ENCODE peak calls at places on chromosomes 13 and 19, in five cellular contexts. U is psoas muscle, E is stomach, T is transverse colon, X is PC-3. M is an unnamed sample.

GRCh38 chr19:399370-399769 is 9.6 kb downstream of the C2CD4C start:
- DNase-seq in U (no peak), T (no peak), X (no peak), E (no peak), M (no peak)

GRCh38 chr19:11293468-11294389 is 2.2 kb upstream of the TSPAN16 start:
- DNase-seq in T (peak; percentile 93), E (peak; percentile 94), X (peak; percentile 99), U (peak; percentile 95), M (peak; percentile 97)

GRCh38 chr13:113091891-113092775 is 13.5 kb upstream of the F7 start:
- DNase-seq in E (no peak), T (no peak), X (no peak), U (no peak), M (no peak)

GRCh38 chr13:83056269-83056668 is 826.0 kb downstream of the SLITRK1 start:
- DNase-seq in T (no peak), U (no peak), E (no peak), X (no peak), M (no peak)

GRCh38 chr13:106680796-106681482 is 113.0 kb upstream of the ARGLU1 start:
- DNase-seq in T (no peak), U (no peak), X (no peak), E (no peak), M (no peak)

GRCh38 chr13:113075711-113076110 is 29.9 kb upstream of the F7 start:
- DNase-seq in U (no peak), E (no peak), X (no peak), T (no peak), M (no peak)

GRCh38 chr19:54152878-54153524 is 6.5 kb downstream of the LENG1 start:
- DNase-seq in T (no peak), X (no peak), U (no peak), E (no peak), M (no peak)

GRCh38 chr13:40193290-40194203 is 472.9 kb downstream of the FOXO1 start:
- DNase-seq in T (no peak), U (peak; percentile 40), X (no peak), E (no peak), M (no peak)

GRCh38 chr19:28437390-28438346 is 775.3 kb downstream of the UQCRFS1 start:
- DNase-seq in U (no peak), E (no peak), X (no peak), T (no peak), M (no peak)

GRCh38 chr13:46577656-46578589 is 25.0 kb downstream of the LRCH1 start:
- DNase-seq in X (no peak), E (no peak), T (no peak), U (no peak), M (no peak)

GRCh38 chr19:27972291-27973040 is 1240.5 kb downstream of the UQCRFS1 start:
- DNase-seq in X (peak; percentile 41), T (no peak), U (no peak), E (no peak), M (no peak)

GRCh38 chr19:57888494-57889231 is at the start of gene ZNF814:
- DNase-seq in U (peak; percentile 77), X (no peak), E (peak; percentile 63), T (peak; percentile 86), M (peak; percentile 91)

GRCh38 chr19:57887195-57887941 is 1.5 kb downstream of the ZNF814 start:
- DNase-seq in E (no peak), T (peak; percentile 12), X (no peak), U (no peak), M (peak; percentile 44)

GRCh38 chr19:57886046-57886445 is 2.8 kb downstream of the ZNF814 start:
- DNase-seq in U (no peak), E (no peak), X (no peak), T (no peak), M (no peak)

GRCh38 chr19:57888107-57888493 is 737 bp downstream of the ZNF814 start:
- DNase-seq in U (no peak), E (no peak), T (no peak), X (no peak), M (no peak)
- H3K4me3 ChIP-seq in U (peak overlapping the region; percentile 62), E (peak overlapping the region; percentile 57), T (peak overlapping the region; percentile 49), X (no peak overlapping the region), M (peak overlapping the region; percentile 83)

GRCh38 chr19:12485571-12485970 is 955 bp upstream of the ZNF709 start:
- DNase-seq in T (no peak), X (no peak), E (no peak), U (no peak), M (no peak)
- H3K27ac ChIP-seq in T (peak overlapping the region; percentile 76), X (no peak overlapping the region), E (no peak overlapping the region), U (no peak overlapping the region), M (no peak overlapping the region)

GRCh38 chr19:46021531-46022041 is 1.3 kb downstream of the PGLYRP1 start:
- DNase-seq in T (peak; percentile 29), E (peak; percentile 46), U (no peak), X (no peak), M (peak; percentile 45)

GRCh38 chr19:46020819-46021125 is 2.1 kb downstream of the PGLYRP1 start:
- DNase-seq in T (no peak), U (no peak), E (no peak), X (no peak), M (no peak)

GRCh38 chr19:46022061-46022430 is 807 bp downstream of the PGLYRP1 start:
- DNase-seq in U (no peak), E (no peak), X (no peak), T (no peak), M (no peak)

GRCh38 chr19:46023311-46023779 is 492 bp upstream of the PGLYRP1 start:
- DNase-seq in E (no peak), X (no peak), U (no peak), T (no peak), M (no peak)

GRCh38 chr19:46022431-46023310 is at the start of gene PGLYRP1:
- DNase-seq in E (no peak), U (no peak), T (no peak), X (no peak), M (no peak)
- H3K4me1 ChIP-seq in E (peaks cover 9% of the 10 kb centered on the region), U (no peaks in the 10 kb centered on the region), T (no peaks in the 10 kb centered on the region), X (no peaks in the 10 kb centered on the region), M (no peaks in the 10 kb centered on the region)

GRCh38 chr13:79402074-79402635 is 3.9 kb downstream of the RBM26 start:
- DNase-seq in X (no peak), E (no peak), T (no peak), U (no peak), M (no peak)

GRCh38 chr13:79402679-79403078 is 3.4 kb downstream of the RBM26 start:
- DNase-seq in T (no peak), U (no peak), E (no peak), X (no peak), M (no peak)

GRCh38 chr13:79404361-79404760 is 1.7 kb downstream of the RBM26 start:
- DNase-seq in T (no peak), X (no peak), E (no peak), U (no peak), M (no peak)

GRCh38 chr13:79401259-79402071 is 4.6 kb downstream of the RBM26 start:
- DNase-seq in U (no peak), T (no peak), E (no peak), X (no peak), M (no peak)

GRCh38 chr13:79403113-79403512 is 2.9 kb downstream of the RBM26 start:
- DNase-seq in X (no peak), E (no peak), T (no peak), U (no peak), M (no peak)
- H3K4me3 ChIP-seq in X (peak overlapping the region; percentile 73), E (peak overlapping the region; percentile 84), T (no peak overlapping the region), U (peak overlapping the region; percentile 72), M (no peak overlapping the region)

GRCh38 chr13:29505950-29506349 is 89.5 kb downstream of the SLC7A1 start:
- DNase-seq in U (no peak), E (no peak), T (no peak), X (no peak), M (no peak)
- H3K27ac ChIP-seq in U (no peak overlapping the region), E (no peak overlapping the region), T (no peak overlapping the region), X (no peak overlapping the region), M (no peak overlapping the region)

GRCh38 chr19:3408996-3409345 is 42.6 kb downstream of the NFIC start:
- DNase-seq in X (no peak), T (no peak), U (no peak), E (no peak), M (no peak)
- H3K4me1 ChIP-seq in X (no peaks in the 10 kb centered on the region), T (peaks cover 39% of the 10 kb centered on the region), U (peaks cover 39% of the 10 kb centered on the region), E (peaks cover 95% of the 10 kb centered on the region), M (peaks cover 57% of the 10 kb centered on the region)

M was measured in thyroid gland.